ENCODE peak calls at places on chromosomes 13 and 19, in five cellular contexts. Q is GM12865; A is stimulated activated CD4-positive, alpha-beta T cell treated with anti-CD3 and anti-CD28 coated beads, Interleukin-4, amount 100 ng/mL, for 4 hours; M is NCI-H82; Y is adrenal gland. N is an unnamed sample.

GRCh38 chr19:14758816-14759215 is 19.5 kb downstream of the ADGRE2 start:
- DNase-seq in Q (no peak), A (no peak), M (no peak), Y (no peak), N (no peak)

GRCh38 chr19:45113628-45114027 is 20.6 kb downstream of the PPP1R37 start:
- DNase-seq in Q (no peak), A (no peak), M (no peak), Y (no peak), N (no peak)

GRCh38 chr13:36352350-36352749 is 6.2 kb upstream of the SPART start:
- DNase-seq in Q (no peak), A (no peak), M (no peak), Y (no peak), N (no peak)

GRCh38 chr13:101155920-101156319 is 260.4 kb downstream of the NALCN start:
- DNase-seq in Q (no peak), A (no peak), M (peak), Y (no peak), N (no peak)

GRCh38 chr19:13099073-13099999 is 3.3 kb downstream of the LYL1 start:
- DNase-seq in Q (peak), A (peak), M (peak), Y (no peak), N (no peak)

GRCh38 chr19:15417699-15418098 is 1.1 kb downstream of the AKAP8L start:
- DNase-seq in Q (no peak), A (no peak), M (peak), Y (peak), N (no peak)

GRCh38 chr19:36257512-36257876 is 42.6 kb downstream of the ZNF146 start:
- DNase-seq in Q (no peak), A (no peak), M (no peak), Y (no peak), N (no peak)

GRCh38 chr13:106468207-106468606 is 67.3 kb downstream of the EFNB2 start:
- DNase-seq in Q (no peak), A (no peak), M (no peak), Y (no peak), N (peak)

GRCh38 chr19:42115219-42115618 is 17.0 kb downstream of the POU2F2 start:
- DNase-seq in Q (no peak), A (no peak), M (no peak), Y (no peak), N (no peak)

GRCh38 chr13:72643339-72643989 is 84.0 kb downstream of the MZT1 start:
- DNase-seq in Q (peak), A (peak), M (peak), Y (peak), N (no peak)

GRCh38 chr19:58519087-58519354 is 589 bp downstream of the ZBTB45 start:
- DNase-seq in Q (peak), A (peak), M (peak), Y (peak), N (peak)

GRCh38 chr13:60857698-60858097 is 460.7 kb downstream of the TDRD3 start:
- DNase-seq in Q (no peak), A (no peak), M (no peak), Y (no peak), N (no peak)

N was measured in hippocampal formation.